ENCODE peak calls at places on chromosome 18, in ten cellular contexts. L is OCI-LY7, Q is spleen, S is breast epithelium, E is AG09309, W is GM12864, J is foreskin fibroblast, C is left ventricle myocardium inferior, Y is GM13976, Z is HFFc6. O is an unnamed sample.

GRCh38 chr18:26089247-26090129 is 925 bp downstream of the SS18 start:
- DNase-seq in L (peak; percentile 41), Q (no peak), S (no peak), E (no peak), W (peak; percentile 16), J (peak; percentile 14), C (no peak), Y (no peak), Z (peak; percentile 31), O (peak; percentile 52)

GRCh38 chr18:45690975-45691815 is 32.8 kb upstream of the SLC14A1 start:
- DNase-seq in L (peak; percentile 30), Q (peak; percentile 87), S (peak; percentile 77), E (peak; percentile 33), W (no peak), J (peak; percentile 68), C (peak; percentile 73), Y (peak; percentile 78), Z (peak; percentile 67), O (peak; percentile 63)

GRCh38 chr18:58887613-58887963 is 22.9 kb downstream of the ZNF532 start:
- DNase-seq in L (peak; percentile 57), Q (peak; percentile 88), S (no peak), E (no peak), W (peak; percentile 37), J (no peak), C (peak; percentile 71), Y (no peak), Z (no peak), O (peak; percentile 82)

GRCh38 chr18:53152478-53152877 is 812.5 kb downstream of the DCC start:
- DNase-seq in L (no peak), Q (no peak), S (no peak), E (no peak), W (no peak), J (no peak), C (no peak), Y (no peak), Z (no peak), O (no peak)

GRCh38 chr18:44679912-44680270 is 797 bp upstream of the SETBP1 start:
- DNase-seq in L (peak; percentile 52), Q (peak; percentile 90), S (peak; percentile 63), E (no peak), W (no peak), J (no peak), C (peak; percentile 64), Y (peak; percentile 65), Z (no peak), O (no peak)

GRCh38 chr18:60019463-60019840 is 119.7 kb downstream of the PMAIP1 start:
- DNase-seq in L (no peak), Q (no peak), S (no peak), E (peak; percentile 71), W (no peak), J (peak; percentile 68), C (no peak), Y (no peak), Z (peak; percentile 78), O (no peak)

GRCh38 chr18:27298215-27298804 is 113.2 kb upstream of the CHST9 start:
- DNase-seq in L (no peak), Q (no peak), S (no peak), E (no peak), W (no peak), J (no peak), C (no peak), Y (no peak), Z (no peak), O (no peak)

GRCh38 chr18:6118080-6118479 is 222.8 kb upstream of the TMEM200C start:
- DNase-seq in L (no peak), Q (no peak), S (no peak), E (no peak), W (no peak), J (no peak), C (no peak), Y (no peak), Z (no peak), O (no peak)

GRCh38 chr18:9804517-9805104 is 81.2 kb upstream of the TXNDC2 start:
- DNase-seq in L (no peak), Q (no peak), S (no peak), E (no peak), W (no peak), J (peak; percentile 33), C (no peak), Y (no peak), Z (no peak), O (no peak)

GRCh38 chr18:23888880-23889279 is 125.7 kb upstream of the TTC39C start:
- DNase-seq in L (no peak), Q (no peak), S (no peak), E (no peak), W (no peak), J (no peak), C (no peak), Y (no peak), Z (no peak), O (no peak)

GRCh38 chr18:23283933-23284430 is 148.7 kb downstream of the CABLES1 start:
- DNase-seq in L (no peak), Q (no peak), S (no peak), E (no peak), W (no peak), J (peak; percentile 74), C (no peak), Y (no peak), Z (peak; percentile 30), O (no peak)

GRCh38 chr18:46621111-46621766 is 35.8 kb downstream of the LOXHD1 start:
- DNase-seq in L (no peak), Q (no peak), S (no peak), E (no peak), W (no peak), J (no peak), C (no peak), Y (no peak), Z (no peak), O (no peak)

GRCh38 chr18:77067315-77068061 is 65.1 kb downstream of the MBP start:
- DNase-seq in L (no peak), Q (peak; percentile 89), S (no peak), E (peak; percentile 51), W (no peak), J (peak; percentile 88), C (peak; percentile 58), Y (no peak), Z (peak; percentile 80), O (peak; percentile 85)
- TF ChIP-seq CTCF in L (peak; percentile 39), Q (no peak), S (no peak), E (no peak), W (no peak), J (no peak), C (no peak), Y (peak; percentile 17), Z (peak; percentile 65), O (no peak)

DNA sequence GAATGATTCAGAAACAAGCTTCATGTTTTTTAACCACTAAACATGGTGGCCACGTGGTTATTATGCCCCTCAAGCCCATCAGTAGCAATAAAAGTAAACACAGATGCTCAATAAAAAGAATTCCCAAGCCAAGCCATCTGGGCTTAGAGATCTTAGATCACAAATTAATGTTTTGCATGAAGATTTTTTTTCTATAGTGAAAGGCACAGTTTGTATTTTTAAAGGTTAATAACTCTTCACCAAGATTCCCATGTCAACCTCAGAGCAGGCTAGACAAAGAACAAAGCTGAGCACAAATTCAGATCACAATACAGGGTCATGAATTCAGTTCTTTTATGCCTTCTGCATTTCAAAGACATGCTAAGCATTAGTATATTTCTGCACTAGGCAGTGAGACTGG is 105.7 kb upstream of the SYT4 start:
- DNase-seq in L (no peak), Q (no peak), S (no peak), E (no peak), W (no peak), J (no peak), C (no peak), Y (no peak), Z (no peak), O (no peak)
- TF ChIP-seq CTCF in L (no peak), Q (no peak), S (no peak), E (no peak), W (no peak), J (no peak), C (no peak), Y (no peak), Z (no peak), O (no peak)

GRCh38 chr18:74459877-74460276 is 2.8 kb upstream of the DIPK1C start:
- DNase-seq in L (no peak), Q (no peak), S (no peak), E (no peak), W (no peak), J (no peak), C (no peak), Y (no peak), Z (no peak), O (no peak)
- TF ChIP-seq CTCF in L (no peak), Q (no peak), S (no peak), E (peak; percentile 26), W (peak; percentile 15), J (no peak), C (peak; percentile 55), Y (no peak), Z (peak; percentile 60), O (no peak)

GRCh38 chr18:69647695-69648094 is 247.0 kb downstream of the DOK6 start:
- DNase-seq in L (no peak), Q (no peak), S (no peak), E (no peak), W (no peak), J (no peak), C (no peak), Y (no peak), Z (no peak), O (no peak)
- TF ChIP-seq CTCF in L (no peak), Q (no peak), S (no peak), E (no peak), W (no peak), J (no peak), C (no peak), Y (no peak), Z (no peak), O (no peak)

GRCh38 chr18:79402977-79403722 is 7.4 kb downstream of the NFATC1 start:
- DNase-seq in L (no peak), Q (peak; percentile 91), S (peak; percentile 78), E (no peak), W (no peak), J (no peak), C (peak; percentile 79), Y (no peak), Z (no peak), O (no peak)
- TF ChIP-seq CTCF in L (no peak), Q (no peak), S (no peak), E (no peak), W (no peak), J (no peak), C (no peak), Y (no peak), Z (no peak), O (no peak)

O was measured in CD14-positive monocyte.